ENCODE peak calls at places on chromosome 1, in nine cellular contexts. One of them, this sample, is unnamed.

GRCh38 chr1:180530501-180530900 is 28.1 kb upstream of the ACBD6 start:
- DNase-seq in A549: peak
- DNase-seq in suprapubic skin: no peak
- DNase-seq in heart right ventricle: no peak
- DNase-seq in WERI-Rb-1: no peak
- DNase-seq in lower lobe of right lung: peak
- DNase-seq in GM12865: no peak
- DNase-seq in AG04450: peak
- DNase-seq in mucosa of descending colon: peak
- DNase-seq in this sample: peak

GRCh38 chr1:161374373-161374772 is 6.7 kb upstream of the CFAP126 start:
- DNase-seq in A549: peak
- DNase-seq in suprapubic skin: no peak
- DNase-seq in heart right ventricle: no peak
- DNase-seq in WERI-Rb-1: no peak
- DNase-seq in lower lobe of right lung: no peak
- DNase-seq in GM12865: no peak
- DNase-seq in AG04450: no peak
- DNase-seq in mucosa of descending colon: no peak
- DNase-seq in this sample: peak

GRCh38 chr1:151611288-151611790 is 511 bp upstream of the SNX27 start:
- DNase-seq in A549: peak
- DNase-seq in suprapubic skin: no peak
- DNase-seq in heart right ventricle: no peak
- DNase-seq in WERI-Rb-1: no peak
- DNase-seq in lower lobe of right lung: peak
- DNase-seq in GM12865: no peak
- DNase-seq in AG04450: no peak
- DNase-seq in mucosa of descending colon: peak
- DNase-seq in this sample: peak

GRCh38 chr1:22537441-22538139 is 25.7 kb upstream of the EPHA8 start:
- DNase-seq in A549: no peak
- DNase-seq in suprapubic skin: no peak
- DNase-seq in heart right ventricle: no peak
- DNase-seq in WERI-Rb-1: no peak
- DNase-seq in lower lobe of right lung: no peak
- DNase-seq in GM12865: no peak
- DNase-seq in AG04450: no peak
- DNase-seq in mucosa of descending colon: no peak
- DNase-seq in this sample: no peak

GRCh38 chr1:75630998-75631397 is 20.1 kb upstream of the SLC44A5 start:
- DNase-seq in A549: no peak
- DNase-seq in suprapubic skin: no peak
- DNase-seq in heart right ventricle: no peak
- DNase-seq in WERI-Rb-1: no peak
- DNase-seq in lower lobe of right lung: no peak
- DNase-seq in GM12865: no peak
- DNase-seq in AG04450: no peak
- DNase-seq in mucosa of descending colon: no peak
- DNase-seq in this sample: no peak

GRCh38 chr1:225451340-225451739 is 23.5 kb upstream of the LBR start:
- DNase-seq in A549: no peak
- DNase-seq in suprapubic skin: no peak
- DNase-seq in heart right ventricle: no peak
- DNase-seq in WERI-Rb-1: no peak
- DNase-seq in lower lobe of right lung: no peak
- DNase-seq in GM12865: no peak
- DNase-seq in AG04450: no peak
- DNase-seq in mucosa of descending colon: no peak
- DNase-seq in this sample: no peak

GRCh38 chr1:12113433-12114339 is 50.6 kb downstream of the TNFRSF8 start:
- DNase-seq in A549: no peak
- DNase-seq in suprapubic skin: no peak
- DNase-seq in heart right ventricle: no peak
- DNase-seq in WERI-Rb-1: no peak
- DNase-seq in lower lobe of right lung: no peak
- DNase-seq in GM12865: no peak
- DNase-seq in AG04450: peak
- DNase-seq in mucosa of descending colon: no peak
- DNase-seq in this sample: peak

GRCh38 chr1:65063025-65063424 is 85.0 kb upstream of the AK4 start:
- DNase-seq in A549: peak
- DNase-seq in suprapubic skin: no peak
- DNase-seq in heart right ventricle: no peak
- DNase-seq in WERI-Rb-1: no peak
- DNase-seq in lower lobe of right lung: no peak
- DNase-seq in GM12865: peak
- DNase-seq in AG04450: no peak
- DNase-seq in mucosa of descending colon: no peak
- DNase-seq in this sample: no peak

GRCh38 chr1:47228644-47229030 is 3.4 kb downstream of the TAL1 start:
- DNase-seq in A549: no peak
- DNase-seq in suprapubic skin: no peak
- DNase-seq in heart right ventricle: peak
- DNase-seq in WERI-Rb-1: no peak
- DNase-seq in lower lobe of right lung: no peak
- DNase-seq in GM12865: no peak
- DNase-seq in AG04450: no peak
- DNase-seq in mucosa of descending colon: no peak
- DNase-seq in this sample: no peak
- H3K4me3 ChIP-seq in A549: no peak
- H3K4me3 ChIP-seq in suprapubic skin: peak
- H3K4me3 ChIP-seq in heart right ventricle: peak
- H3K4me3 ChIP-seq in WERI-Rb-1: no peak
- H3K4me3 ChIP-seq in lower lobe of right lung: peak
- H3K4me3 ChIP-seq in GM12865: no peak
- H3K4me3 ChIP-seq in AG04450: no peak
- H3K4me3 ChIP-seq in mucosa of descending colon: no peak
- H3K4me3 ChIP-seq in this sample: no peak

DNA sequence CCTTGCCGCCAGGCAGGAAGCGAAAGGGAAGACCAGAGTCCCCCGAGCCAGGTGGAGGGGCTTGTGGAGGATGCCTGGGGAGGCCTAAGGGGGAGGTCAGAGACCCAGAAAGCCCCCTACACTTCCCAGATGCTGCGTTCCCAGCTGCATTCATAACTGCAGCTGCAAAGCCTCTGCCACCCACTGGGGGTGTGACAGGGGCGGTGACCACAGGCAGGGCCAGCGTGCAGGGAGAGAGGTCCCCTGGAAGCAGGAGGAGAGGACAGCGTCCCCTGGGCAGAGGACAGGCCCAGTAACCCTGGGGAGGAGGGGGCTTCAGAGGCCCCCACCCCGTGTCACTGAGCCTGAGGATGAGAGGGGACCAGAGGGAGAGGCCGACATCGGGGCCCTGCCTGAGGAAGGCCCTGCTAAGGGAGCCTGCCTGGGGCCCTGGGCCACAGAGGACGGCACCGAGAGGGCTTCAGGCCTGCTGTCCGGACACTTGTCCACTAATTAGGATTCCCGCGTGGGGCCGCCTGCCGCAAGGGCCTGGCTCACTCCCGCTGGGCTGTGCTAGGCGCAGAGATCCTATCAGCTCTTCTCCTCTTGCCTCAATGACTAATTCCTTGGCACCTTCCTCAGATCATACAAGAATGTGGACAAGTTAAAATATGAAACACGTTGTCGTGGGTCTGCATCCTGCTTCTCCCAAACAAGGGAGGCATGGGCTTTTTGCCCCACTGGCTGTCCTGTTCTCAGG is 49.1 kb upstream of the CCDC27 start:
- DNase-seq in A549: no peak
- DNase-seq in suprapubic skin: no peak
- DNase-seq in heart right ventricle: no peak
- DNase-seq in WERI-Rb-1: no peak
- DNase-seq in lower lobe of right lung: no peak
- DNase-seq in GM12865: no peak
- DNase-seq in AG04450: no peak
- DNase-seq in mucosa of descending colon: no peak
- DNase-seq in this sample: peak
- TF ChIP-seq CTCF in A549: no peak
- TF ChIP-seq CTCF in suprapubic skin: no peak
- TF ChIP-seq CTCF in heart right ventricle: no peak
- TF ChIP-seq CTCF in WERI-Rb-1: no peak
- TF ChIP-seq CTCF in lower lobe of right lung: no peak
- TF ChIP-seq CTCF in GM12865: no peak
- TF ChIP-seq CTCF in AG04450: no peak
- TF ChIP-seq CTCF in mucosa of descending colon: no peak
- TF ChIP-seq CTCF in this sample: no peak

DNA sequence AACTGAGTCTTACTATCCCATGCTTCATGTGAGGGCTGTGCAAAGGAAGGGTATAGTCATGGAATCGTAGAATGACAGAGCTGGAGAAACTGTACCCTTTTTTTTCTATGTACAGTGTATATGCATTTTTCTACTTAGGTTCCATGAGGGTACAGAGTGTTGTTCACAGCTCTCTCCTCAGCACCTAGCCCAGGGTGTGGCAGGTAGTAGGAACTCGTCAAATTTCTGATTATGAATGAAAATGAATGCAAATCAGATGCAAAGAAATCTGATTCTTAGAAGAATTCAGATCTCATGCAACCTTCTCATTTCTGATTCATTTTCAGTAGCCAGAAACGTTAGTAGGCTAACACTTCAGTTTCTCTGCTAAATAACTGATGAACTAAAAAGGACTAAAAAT is 18.1 kb upstream of the HHAT start:
- DNase-seq in A549: no peak
- DNase-seq in suprapubic skin: no peak
- DNase-seq in heart right ventricle: no peak
- DNase-seq in WERI-Rb-1: no peak
- DNase-seq in lower lobe of right lung: no peak
- DNase-seq in GM12865: no peak
- DNase-seq in AG04450: no peak
- DNase-seq in mucosa of descending colon: no peak
- DNase-seq in this sample: no peak
- H3K4me3 ChIP-seq in A549: no peak
- H3K4me3 ChIP-seq in suprapubic skin: no peak
- H3K4me3 ChIP-seq in heart right ventricle: no peak
- H3K4me3 ChIP-seq in WERI-Rb-1: peak
- H3K4me3 ChIP-seq in lower lobe of right lung: peak
- H3K4me3 ChIP-seq in GM12865: no peak
- H3K4me3 ChIP-seq in AG04450: no peak
- H3K4me3 ChIP-seq in mucosa of descending colon: no peak
- H3K4me3 ChIP-seq in this sample: no peak

GRCh38 chr1:231241751-231242150 is 739 bp downstream of the GNPAT start:
- DNase-seq in A549: no peak
- DNase-seq in suprapubic skin: no peak
- DNase-seq in heart right ventricle: no peak
- DNase-seq in WERI-Rb-1: no peak
- DNase-seq in lower lobe of right lung: no peak
- DNase-seq in GM12865: peak
- DNase-seq in AG04450: no peak
- DNase-seq in mucosa of descending colon: peak
- DNase-seq in this sample: no peak
- TF ChIP-seq CTCF in A549: no peak
- TF ChIP-seq CTCF in suprapubic skin: no peak
- TF ChIP-seq CTCF in heart right ventricle: no peak
- TF ChIP-seq CTCF in WERI-Rb-1: no peak
- TF ChIP-seq CTCF in lower lobe of right lung: no peak
- TF ChIP-seq CTCF in GM12865: no peak
- TF ChIP-seq CTCF in AG04450: no peak
- TF ChIP-seq CTCF in mucosa of descending colon: no peak
- TF ChIP-seq CTCF in this sample: no peak

DNA sequence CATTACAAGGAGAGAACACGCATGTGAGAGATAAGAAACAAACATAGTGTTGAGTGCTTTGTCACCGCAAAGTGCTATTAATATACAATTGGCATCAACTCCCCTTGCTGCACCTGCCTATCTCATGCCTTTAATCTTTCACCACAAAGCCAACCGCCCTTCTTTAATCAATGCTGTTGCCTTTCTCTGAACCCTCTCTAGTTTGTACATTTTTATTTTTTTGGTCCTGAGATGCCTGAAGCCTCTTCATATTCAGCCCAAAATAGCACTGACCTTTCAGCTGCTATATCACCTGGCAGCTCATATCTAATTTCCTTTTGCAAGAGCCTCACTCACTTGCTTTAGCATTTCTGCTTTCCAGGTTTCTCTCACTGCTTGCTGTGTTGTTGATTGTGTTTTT is 504.7 kb downstream of the NUF2 start:
- DNase-seq in A549: no peak
- DNase-seq in suprapubic skin: no peak
- DNase-seq in heart right ventricle: no peak
- DNase-seq in WERI-Rb-1: no peak
- DNase-seq in lower lobe of right lung: no peak
- DNase-seq in GM12865: no peak
- DNase-seq in AG04450: no peak
- DNase-seq in mucosa of descending colon: no peak
- DNase-seq in this sample: no peak
- H3K4me3 ChIP-seq in A549: no peak
- H3K4me3 ChIP-seq in suprapubic skin: no peak
- H3K4me3 ChIP-seq in heart right ventricle: no peak
- H3K4me3 ChIP-seq in WERI-Rb-1: no peak
- H3K4me3 ChIP-seq in lower lobe of right lung: no peak
- H3K4me3 ChIP-seq in GM12865: no peak
- H3K4me3 ChIP-seq in AG04450: no peak
- H3K4me3 ChIP-seq in mucosa of descending colon: no peak
- H3K4me3 ChIP-seq in this sample: no peak

DNA sequence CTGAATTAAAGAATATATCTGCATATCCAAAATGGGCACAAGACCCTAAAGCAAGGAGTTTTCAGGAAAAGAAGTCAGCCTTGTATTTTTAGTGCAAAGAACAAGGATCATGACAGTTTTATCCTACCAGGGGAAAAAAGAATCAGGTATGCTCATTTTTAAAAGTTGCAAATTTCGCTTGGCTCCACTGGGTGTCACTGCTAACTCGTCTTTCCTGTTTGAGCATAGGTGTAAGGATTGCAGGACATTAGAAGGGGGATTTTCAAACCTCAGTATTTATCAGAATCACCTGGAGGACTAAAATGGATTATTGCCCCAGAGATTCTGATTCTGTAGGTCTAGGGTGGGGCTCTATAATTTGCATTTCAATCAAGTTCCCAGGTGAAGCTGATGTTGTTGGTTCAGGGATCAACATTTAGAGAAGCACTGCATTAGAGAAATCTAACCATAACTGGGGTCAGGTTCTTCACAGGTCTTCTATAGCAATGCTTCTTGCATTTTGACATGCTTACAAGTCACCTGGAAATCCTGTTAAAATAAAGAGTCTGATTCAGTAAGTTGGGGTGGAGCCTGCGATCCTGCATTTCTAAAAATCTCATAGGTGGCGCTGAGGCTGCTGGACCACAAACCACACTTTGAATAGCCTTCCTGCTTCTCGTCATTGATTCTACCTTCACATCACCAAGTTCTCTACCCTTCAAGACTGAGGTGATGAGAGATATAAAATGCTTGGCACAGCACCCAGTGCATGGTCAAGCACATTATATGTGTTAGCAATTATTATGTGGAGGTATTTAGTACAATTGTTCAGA is 39.6 kb downstream of the NUF2 start:
- DNase-seq in A549: peak
- DNase-seq in suprapubic skin: no peak
- DNase-seq in heart right ventricle: no peak
- DNase-seq in WERI-Rb-1: peak
- DNase-seq in lower lobe of right lung: no peak
- DNase-seq in GM12865: peak
- DNase-seq in AG04450: no peak
- DNase-seq in mucosa of descending colon: no peak
- DNase-seq in this sample: peak
- TF ChIP-seq CTCF in A549: peak
- TF ChIP-seq CTCF in suprapubic skin: no peak
- TF ChIP-seq CTCF in heart right ventricle: peak
- TF ChIP-seq CTCF in WERI-Rb-1: peak
- TF ChIP-seq CTCF in lower lobe of right lung: no peak
- TF ChIP-seq CTCF in GM12865: peak
- TF ChIP-seq CTCF in AG04450: peak
- TF ChIP-seq CTCF in mucosa of descending colon: no peak
- TF ChIP-seq CTCF in this sample: peak

GRCh38 chr1:91645031-91645430 is 144.4 kb downstream of the CDC7 start:
- DNase-seq in A549: no peak
- DNase-seq in suprapubic skin: no peak
- DNase-seq in heart right ventricle: no peak
- DNase-seq in WERI-Rb-1: no peak
- DNase-seq in lower lobe of right lung: no peak
- DNase-seq in GM12865: no peak
- DNase-seq in AG04450: no peak
- DNase-seq in mucosa of descending colon: no peak
- DNase-seq in this sample: no peak
- H3K4me3 ChIP-seq in A549: no peak
- H3K4me3 ChIP-seq in suprapubic skin: no peak
- H3K4me3 ChIP-seq in heart right ventricle: no peak
- H3K4me3 ChIP-seq in WERI-Rb-1: no peak
- H3K4me3 ChIP-seq in lower lobe of right lung: no peak
- H3K4me3 ChIP-seq in GM12865: no peak
- H3K4me3 ChIP-seq in AG04450: no peak
- H3K4me3 ChIP-seq in mucosa of descending colon: no peak
- H3K4me3 ChIP-seq in this sample: no peak

This sample was measured in fibroblast of pulmonary artery.